ENCODE peak calls at places on chromosomes 6 and 20, in four cellular contexts. F is lung, J is uterus, L is A549. E is an unnamed sample.

GRCh38 chr20:44019638-44020335 is 105.1 kb downstream of the TOX2 start:
- DNase-seq in J (no peak), F (no peak), L (no peak), E (no peak)

GRCh38 chr6:170177383-170178265 is 113.3 kb downstream of the DLL1 start:
- DNase-seq in J (peak; percentile 13), L (no peak), F (no peak), E (peak; percentile 3)

GRCh38 chr20:62551408-62552323 is 75.9 kb upstream of the GATA5 start:
- DNase-seq in L (no peak), J (no peak), F (no peak), E (no peak)

GRCh38 chr6:114075777-114076176 is 104.8 kb upstream of the HDAC2 start:
- DNase-seq in J (no peak), F (no peak), L (no peak), E (no peak)

GRCh38 chr6:170096191-170096802 is 194.6 kb downstream of the DLL1 start:
- DNase-seq in L (no peak), F (no peak), J (no peak), E (peak; percentile 31)

GRCh38 chr6:2485116-2485515 is 239.7 kb upstream of the GMDS start:
- DNase-seq in L (no peak), J (no peak), F (no peak), E (no peak)

GRCh38 chr20:57624124-57624523 is 3.9 kb upstream of the ZBP1 start:
- DNase-seq in F (no peak), J (no peak), L (no peak), E (no peak)

GRCh38 chr6:99346595-99346994 is 2.9 kb downstream of the FAXC start:
- DNase-seq in J (no peak), F (no peak), L (no peak), E (no peak)

GRCh38 chr6:3351105-3351676 is 92.4 kb downstream of the PSMG4 start:
- DNase-seq in L (no peak), F (no peak), J (peak; percentile 34), E (no peak)

GRCh38 chr6:170222498-170223471 is 68.1 kb downstream of the DLL1 start:
- DNase-seq in F (no peak), J (no peak), L (no peak), E (peak; percentile 33)

GRCh38 chr20:36454664-36455427 is 86.5 kb upstream of the MYL9 start:
- DNase-seq in J (no peak), L (no peak), F (no peak), E (peak; percentile 71)

GRCh38 chr20:61044499-61044898 is 207.6 kb upstream of the CDH4 start:
- DNase-seq in J (no peak), L (peak; percentile 38), F (no peak), E (no peak)

GRCh38 chr6:422423-423061 is 31.0 kb downstream of the IRF4 start:
- DNase-seq in J (peak; percentile 33), L (peak; percentile 92), F (peak; percentile 52), E (no peak)

GRCh38 chr6:36355819-36356218 is 19.1 kb upstream of the BNIP5 start:
- DNase-seq in F (no peak), L (no peak), J (no peak), E (no peak)

GRCh38 chr6:52284460-52285173 is at the start of gene MCM3:
- DNase-seq in L (peak; percentile 98), J (peak; percentile 98), F (peak; percentile 98), E (peak; percentile 98)

GRCh38 chr6:136608991-136609390 is 58.8 kb upstream of the MAP7 start:
- DNase-seq in F (no peak), L (no peak), J (no peak), E (no peak)

GRCh38 chr6:163459536-163459935 is 45.0 kb downstream of the QKI start:
- DNase-seq in J (no peak), L (no peak), F (no peak), E (no peak)

GRCh38 chr20:63738687-63739128 is 868 bp upstream of the SLC2A4RG start:
- DNase-seq in J (peak; percentile 57), F (peak; percentile 61), L (no peak), E (no peak)

GRCh38 chr6:107800564-107801164 is 23.4 kb downstream of the SCML4 start:
- DNase-seq in L (no peak), J (no peak), F (no peak), E (no peak)

GRCh38 chr6:33897193-33897479 is 93.3 kb upstream of the MLN start:
- DNase-seq in L (no peak), F (no peak), J (no peak), E (no peak)

GRCh38 chr6:116366740-116367275 is 3.9 kb upstream of the DSE start:
- DNase-seq in L (no peak), F (no peak), J (no peak), E (no peak)

GRCh38 chr20:62827323-62828050 is 10.6 kb downstream of the COL9A3 start:
- DNase-seq in F (no peak), L (no peak), J (no peak), E (no peak)

GRCh38 chr20:62376112-62377063 is 9.3 kb upstream of the LAMA5 start:
- DNase-seq in F (peak; percentile 56), J (peak; percentile 52), L (peak; percentile 81), E (no peak)

GRCh38 chr6:128605961-128606360 is 85.6 kb upstream of the PTPRK start:
- DNase-seq in F (no peak), L (no peak), J (no peak), E (no peak)

GRCh38 chr6:167702241-167702827 is 124.4 kb upstream of the AFDN start:
- DNase-seq in F (no peak), J (no peak), L (no peak), E (no peak)

GRCh38 chr6:18362058-18362561 is 25.0 kb upstream of the RNF144B start:
- DNase-seq in L (no peak), F (no peak), J (peak; percentile 29), E (no peak)

GRCh38 chr6:105896052-105896820 is 189.9 kb upstream of the PRDM1 start:
- DNase-seq in F (no peak), L (no peak), J (no peak), E (no peak)

GRCh38 chr6:27505209-27506027 is 32.5 kb upstream of the ZNF184 start:
- DNase-seq in L (peak; percentile 92), F (no peak), J (peak; percentile 79), E (no peak)

GRCh38 chr6:63267046-63267445 is 52.7 kb downstream of the LGSN start:
- DNase-seq in F (no peak), J (no peak), L (no peak), E (no peak)

GRCh38 chr6:116611020-116611419 is 5.3 kb upstream of the RSPH4A start:
- DNase-seq in F (no peak), J (no peak), L (no peak), E (no peak)

GRCh38 chr6:54074109-54074508 is 37.1 kb upstream of the MLIP start:
- DNase-seq in J (no peak), L (no peak), F (no peak), E (no peak)

GRCh38 chr6:152221806-152222628 is 414.5 kb downstream of the ESR1 start:
- DNase-seq in F (no peak), J (no peak), L (no peak), E (no peak)

GRCh38 chr6:103872219-103872618 is 987.5 kb downstream of the HACE1 start:
- DNase-seq in F (no peak), L (no peak), J (no peak), E (no peak)

GRCh38 chr6:103874575-103874974 is 985.1 kb downstream of the HACE1 start:
- DNase-seq in L (no peak), J (no peak), F (no peak), E (no peak)

GRCh38 chr6:103870970-103871369 is 988.7 kb downstream of the HACE1 start:
- DNase-seq in J (no peak), L (no peak), F (no peak), E (no peak)

GRCh38 chr6:103875221-103875620 is 984.5 kb downstream of the HACE1 start:
- DNase-seq in F (no peak), J (no peak), L (no peak), E (no peak)

DNA sequence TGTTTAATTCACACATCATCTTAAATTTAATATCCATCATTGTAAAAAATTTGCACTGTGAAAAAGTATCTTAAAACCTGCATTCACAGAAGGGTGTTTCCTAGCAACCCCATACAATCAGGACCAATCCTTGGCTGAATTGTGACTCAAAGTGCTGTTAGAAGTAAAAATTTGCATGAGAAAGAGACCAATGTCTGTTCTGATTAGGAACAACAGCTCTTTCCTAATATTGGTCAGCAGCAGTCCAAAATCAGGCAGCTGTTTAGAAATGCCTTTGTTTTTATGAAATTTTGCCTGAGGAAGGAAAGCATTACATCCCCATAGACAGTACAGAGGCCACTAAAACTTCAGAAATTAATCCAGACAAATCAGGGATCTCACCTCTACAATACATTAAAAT is 987.0 kb downstream of the HACE1 start:
- DNase-seq in J (no peak), L (no peak), F (no peak), E (no peak)
- H3K27ac ChIP-seq in J (no peak overlapping the region), L (no peak overlapping the region), F (no peak overlapping the region), E (no peak overlapping the region)

DNA sequence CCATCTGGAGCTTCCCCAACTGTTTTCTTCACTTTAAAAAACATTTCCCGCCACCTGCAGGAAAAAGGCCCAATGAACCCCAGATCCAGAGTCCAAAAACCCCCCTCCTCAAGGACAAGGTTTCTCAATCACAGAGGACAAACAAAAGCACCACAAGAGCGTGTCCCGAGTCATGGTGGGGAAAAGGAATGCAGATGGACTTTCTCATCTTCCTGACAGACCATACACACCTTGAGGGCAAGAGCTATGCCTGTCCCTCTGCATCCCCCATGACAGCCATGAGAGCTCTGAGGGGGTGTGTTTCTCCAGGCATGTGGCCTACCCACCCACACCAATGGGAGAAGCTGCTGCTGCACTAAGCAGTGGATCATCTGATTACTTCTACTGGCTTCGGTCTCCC is 9.0 kb downstream of the PEX6 start:
- DNase-seq in L (no peak), F (no peak), J (no peak), E (no peak)
- H3K27ac ChIP-seq in L (peak overlapping the region; percentile 21), F (no peak overlapping the region), J (no peak overlapping the region), E (peak overlapping the region; percentile 52)

GRCh38 chr6:90135672-90136071 is 161.0 kb downstream of the BACH2 start:
- DNase-seq in J (no peak), F (no peak), L (peak; percentile 6), E (no peak)

GRCh38 chr6:90139272-90139817 is 157.3 kb downstream of the BACH2 start:
- DNase-seq in F (no peak), L (no peak), J (no peak), E (no peak)

GRCh38 chr6:90131614-90132423 is 164.8 kb downstream of the BACH2 start:
- DNase-seq in J (peak; percentile 55), F (no peak), L (no peak), E (no peak)

GRCh38 chr6:90136850-90137249 is 159.8 kb downstream of the BACH2 start:
- DNase-seq in L (no peak), F (no peak), J (no peak), E (no peak)

DNA sequence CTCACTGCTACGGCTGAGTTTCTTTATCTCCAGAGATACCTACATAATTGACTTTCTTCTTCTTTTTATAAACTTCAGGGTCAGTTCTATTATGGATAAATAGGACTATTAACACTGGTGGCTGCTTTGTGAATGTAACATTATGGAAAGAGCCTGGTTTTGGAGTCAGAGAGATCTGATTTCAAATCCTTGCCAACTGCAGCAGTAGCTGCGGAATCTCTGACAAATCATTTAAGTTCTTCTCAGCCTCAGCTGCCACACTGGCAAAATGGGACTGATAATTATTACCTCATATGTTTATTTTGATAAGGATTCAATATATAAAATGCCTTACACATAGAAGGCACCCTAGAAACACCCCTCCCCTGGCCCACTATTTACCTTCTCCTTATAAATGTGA is 160.5 kb downstream of the BACH2 start:
- DNase-seq in L (no peak), F (no peak), J (no peak), E (no peak)
- H3K27ac ChIP-seq in L (no peak overlapping the region), F (no peak overlapping the region), J (no peak overlapping the region), E (no peak overlapping the region)

DNA sequence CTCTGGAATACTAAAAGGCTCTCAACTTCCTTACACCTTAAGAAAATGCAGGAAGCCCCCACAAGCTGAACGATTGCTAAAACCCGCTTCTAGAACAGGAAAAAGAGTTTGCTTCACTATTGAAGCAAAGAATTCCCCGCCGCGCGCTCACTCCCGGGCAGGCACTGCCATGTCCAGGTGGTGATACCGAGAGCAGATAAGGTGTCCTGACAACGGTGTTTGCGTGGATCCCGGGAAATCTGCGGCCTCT is 1.1 kb downstream of the RRAGD start:
- DNase-seq in F (no peak), J (peak; percentile 20), L (no peak), E (no peak)
- H3K27ac ChIP-seq in F (peak overlapping the region; percentile 92), J (no peak overlapping the region), L (no peak overlapping the region), E (peak overlapping the region; percentile 77)